ENCODE peak calls at places on chromosomes 13 and 19, in nine cellular contexts. C, D, O, L, E, B, T, X and M are unnamed samples.

GRCh38 chr19:44662686-44663085 is 8.6 kb upstream of the CEACAM19 start:
- DNase-seq in C (no peak), D (no peak), O (no peak), L (no peak), E (no peak), B (no peak), T (no peak), X (no peak), M (no peak)

GRCh38 chr19:5290336-5291262 is 50.0 kb downstream of the PTPRS start:
- DNase-seq in C (no peak), D (no peak), O (no peak), L (no peak), E (no peak), B (no peak), T (no peak), X (peak), M (no peak)

GRCh38 chr19:947707-948533 is 22.1 kb downstream of the ARID3A start:
- DNase-seq in C (peak), D (peak), O (peak), L (no peak), E (no peak), B (no peak), T (no peak), X (peak), M (no peak)

GRCh38 chr19:6373813-6374108 is 1.2 kb downstream of the ALKBH7 start:
- DNase-seq in C (no peak), D (peak), O (no peak), L (no peak), E (no peak), B (no peak), T (no peak), X (no peak), M (no peak)

GRCh38 chr13:24694907-24695306 is 14.7 kb downstream of the ATP12A start:
- DNase-seq in C (no peak), D (no peak), O (no peak), L (no peak), E (no peak), B (no peak), T (no peak), X (no peak), M (no peak)

GRCh38 chr19:30065680-30066606 is 123.9 kb downstream of the URI1 start:
- DNase-seq in C (no peak), D (no peak), O (no peak), L (no peak), E (no peak), B (no peak), T (no peak), X (no peak), M (no peak)

GRCh38 chr13:30388401-30389283 is 33.7 kb upstream of the UBE2L5 start:
- DNase-seq in C (no peak), D (no peak), O (peak), L (no peak), E (no peak), B (no peak), T (no peak), X (no peak), M (no peak)

GRCh38 chr19:13001502-13002388 is 6.5 kb downstream of the NFIX start:
- DNase-seq in C (no peak), D (peak), O (peak), L (no peak), E (no peak), B (no peak), T (no peak), X (peak), M (no peak)

GRCh38 chr19:53311044-53311443 is 22.5 kb upstream of the ZNF845 start:
- DNase-seq in C (no peak), D (no peak), O (no peak), L (no peak), E (no peak), B (no peak), T (no peak), X (no peak), M (no peak)

GRCh38 chr13:101474419-101474957 is 22.0 kb downstream of the ITGBL1 start:
- DNase-seq in C (no peak), D (no peak), O (no peak), L (no peak), E (peak), B (no peak), T (no peak), X (peak), M (no peak)

GRCh38 chr13:27965740-27966640 is 3.1 kb downstream of the CDX2 start:
- DNase-seq in C (peak), D (no peak), O (no peak), L (no peak), E (no peak), B (no peak), T (no peak), X (no peak), M (no peak)

GRCh38 chr19:38134538-38135149 is 89.4 kb downstream of the DPF1 start:
- DNase-seq in C (peak), D (peak), O (no peak), L (peak), E (peak), B (peak), T (peak), X (no peak), M (no peak)

GRCh38 chr19:44371815-44372480 is 15.5 kb upstream of the ZNF112 start:
- DNase-seq in C (no peak), D (no peak), O (no peak), L (no peak), E (no peak), B (no peak), T (no peak), X (no peak), M (no peak)

GRCh38 chr13:93847162-93847561 is 620.6 kb downstream of the GPC6 start:
- DNase-seq in C (no peak), D (no peak), O (no peak), L (peak), E (peak), B (no peak), T (no peak), X (no peak), M (no peak)

GRCh38 chr13:24737042-24737441 is 26.9 kb upstream of the RNF17 start:
- DNase-seq in C (no peak), D (no peak), O (no peak), L (no peak), E (no peak), B (no peak), T (no peak), X (no peak), M (no peak)

GRCh38 chr19:10399878-10400277 is 3.5 kb downstream of the CDC37 start:
- DNase-seq in C (no peak), D (no peak), O (no peak), L (no peak), E (no peak), B (no peak), T (no peak), X (no peak), M (no peak)

GRCh38 chr19:35718345-35719041 is 690 bp downstream of the KMT2B start:
- DNase-seq in C (peak), D (no peak), O (no peak), L (peak), E (no peak), B (peak), T (peak), X (no peak), M (no peak)

GRCh38 chr19:53908933-53909415 is at the start of gene CACNG7:
- DNase-seq in C (no peak), D (no peak), O (no peak), L (no peak), E (no peak), B (no peak), T (no peak), X (peak), M (no peak)

GRCh38 chr19:44570603-44570983 is 41.1 kb upstream of the CEACAM20 start:
- DNase-seq in C (no peak), D (no peak), O (no peak), L (no peak), E (no peak), B (no peak), T (no peak), X (no peak), M (no peak)

GRCh38 chr13:28322256-28322895 is 172.6 kb downstream of the FLT1 start:
- DNase-seq in C (no peak), D (no peak), O (no peak), L (no peak), E (no peak), B (no peak), T (no peak), X (no peak), M (no peak)

GRCh38 chr19:41014643-41015042 is 23.6 kb downstream of the CYP2B6 start:
- DNase-seq in C (no peak), D (no peak), O (no peak), L (no peak), E (no peak), B (no peak), T (no peak), X (no peak), M (no peak)

GRCh38 chr19:40801449-40802299 is 2.7 kb downstream of the EGLN2 start:
- DNase-seq in C (no peak), D (no peak), O (no peak), L (no peak), E (no peak), B (no peak), T (no peak), X (peak), M (no peak)

GRCh38 chr19:18051887-18052286 is 34.8 kb downstream of the IL12RB1 start:
- DNase-seq in C (no peak), D (no peak), O (no peak), L (no peak), E (no peak), B (no peak), T (no peak), X (no peak), M (no peak)

GRCh38 chr13:85806553-85807175 is 7.4 kb upstream of the SLITRK6 start:
- DNase-seq in C (peak), D (no peak), O (no peak), L (no peak), E (no peak), B (no peak), T (peak), X (peak), M (peak)

GRCh38 chr19:1130801-1131717 is 27.3 kb downstream of the GPX4 start:
- DNase-seq in C (peak), D (no peak), O (no peak), L (peak), E (no peak), B (peak), T (no peak), X (no peak), M (no peak)

GRCh38 chr13:112234131-112234875 is 141.9 kb upstream of the SPACA7 start:
- DNase-seq in C (no peak), D (no peak), O (no peak), L (no peak), E (no peak), B (no peak), T (no peak), X (no peak), M (no peak)

GRCh38 chr13:62710766-62711165 is 1295.1 kb upstream of the PCDH20 start:
- DNase-seq in C (no peak), D (no peak), O (no peak), L (no peak), E (no peak), B (no peak), T (no peak), X (no peak), M (peak)

GRCh38 chr13:112098699-112099098 is 31.8 kb downstream of the SOX1 start:
- DNase-seq in C (no peak), D (no peak), O (no peak), L (no peak), E (no peak), B (no peak), T (no peak), X (no peak), M (no peak)

GRCh38 chr19:42081584-42082258 is 5.8 kb downstream of the ZNF574 start:
- DNase-seq in C (peak), D (no peak), O (no peak), L (peak), E (no peak), B (no peak), T (peak), X (peak), M (no peak)

GRCh38 chr13:60583911-60584753 is 187.1 kb downstream of the TDRD3 start:
- DNase-seq in C (no peak), D (no peak), O (peak), L (peak), E (peak), B (no peak), T (no peak), X (peak), M (no peak)

GRCh38 chr13:71861769-71862168 is 5.2 kb downstream of the DACH1 start:
- DNase-seq in C (no peak), D (no peak), O (no peak), L (no peak), E (no peak), B (no peak), T (no peak), X (no peak), M (no peak)

GRCh38 chr13:86446311-86446710 is 647.1 kb upstream of the SLITRK6 start:
- DNase-seq in C (no peak), D (no peak), O (no peak), L (no peak), E (no peak), B (no peak), T (peak), X (peak), M (no peak)

GRCh38 chr13:39129253-39129652 is 91.0 kb downstream of the NHLRC3 start:
- DNase-seq in C (no peak), D (no peak), O (no peak), L (no peak), E (no peak), B (no peak), T (no peak), X (no peak), M (no peak)

GRCh38 chr13:22218784-22219183 is 547.9 kb downstream of the FGF9 start:
- DNase-seq in C (no peak), D (no peak), O (no peak), L (no peak), E (no peak), B (no peak), T (no peak), X (no peak), M (no peak)

GRCh38 chr19:39372047-39372802 is 18.7 kb downstream of the PAF1 start:
- DNase-seq in C (no peak), D (peak), O (peak), L (no peak), E (peak), B (no peak), T (no peak), X (peak), M (no peak)

GRCh38 chr19:35151273-35152065 is 3.1 kb upstream of the FXYD5 start:
- DNase-seq in C (no peak), D (no peak), O (no peak), L (no peak), E (no peak), B (no peak), T (no peak), X (peak), M (no peak)